ENCODE peak calls at places on chromosomes 5 and 9, in five cellular contexts. F is left ventricle myocardium inferior, R is fibroblast of lung, H is lung, X is GM23248. U is an unnamed sample. For H3K4me1, the result is how much of the 10 kb centered on the place peaks cover.

GRCh38 chr9:121821326-121821725 is 169.9 kb downstream of the DAB2IP start:
- DNase-seq in F (no peak), X (no peak), R (no peak), H (no peak), U (no peak)

GRCh38 chr5:152288499-152288898 is 116.6 kb downstream of the NMUR2 start:
- DNase-seq in R (no peak), X (no peak), F (peak), H (no peak), U (no peak)

GRCh38 chr5:132019337-132019736 is 7.9 kb upstream of the ACSL6 start:
- DNase-seq in F (no peak), X (no peak), R (no peak), H (no peak), U (no peak)

GRCh38 chr5:150323092-150323491 is 20.4 kb upstream of the ARSI start:
- DNase-seq in F (no peak), R (peak), X (no peak), H (no peak), U (no peak)

GRCh38 chr5:136115183-136115865 is 17.3 kb upstream of the SMAD5 start:
- DNase-seq in X (no peak), H (no peak), R (no peak), F (no peak), U (no peak)

GRCh38 chr5:133818031-133818431 is 150.4 kb downstream of the C5orf15 start:
- DNase-seq in H (no peak), X (peak), R (no peak), F (peak), U (peak)

GRCh38 chr9:26722755-26723154 is 169.8 kb downstream of the CAAP1 start:
- DNase-seq in H (no peak), R (no peak), X (no peak), F (no peak), U (no peak)

GRCh38 chr5:76542887-76543690 is 80.1 kb downstream of the F2RL2 start:
- DNase-seq in R (peak), X (no peak), H (no peak), F (no peak), U (no peak)

GRCh38 chr5:138942861-138943260 is 67.7 kb upstream of the LRRTM2 start:
- DNase-seq in F (no peak), X (no peak), R (no peak), H (no peak), U (no peak)

GRCh38 chr5:2105141-2105540 is 222.4 kb upstream of the IRX4 start:
- DNase-seq in R (no peak), H (no peak), X (no peak), F (no peak), U (no peak)

GRCh38 chr5:112070022-112070421 is 313.0 kb upstream of the NREP start:
- DNase-seq in H (no peak), X (no peak), R (no peak), F (no peak), U (no peak)

GRCh38 chr9:31542384-31543055 is 841.9 kb upstream of the ACO1 start:
- DNase-seq in F (no peak), H (no peak), X (peak), R (peak), U (no peak)

GRCh38 chr5:114883675-114884074 is 286.0 kb downstream of the TRIM36 start:
- DNase-seq in H (no peak), X (no peak), F (no peak), R (no peak), U (no peak)

GRCh38 chr5:39584921-39585320 is 160.1 kb upstream of the DAB2 start:
- DNase-seq in F (no peak), X (peak), R (no peak), H (no peak), U (no peak)

GRCh38 chr5:78927657-78928282 is 57.3 kb downstream of the ARSB start:
- DNase-seq in X (peak), R (no peak), F (no peak), H (no peak), U (peak)

GRCh38 chr5:95134326-95134725 is 150.6 kb downstream of the MCTP1 start:
- DNase-seq in R (no peak), X (no peak), F (no peak), H (no peak), U (no peak)

GRCh38 chr5:81922790-81923398 is 48.9 kb upstream of the ATG10 start:
- DNase-seq in F (no peak), H (no peak), R (no peak), X (no peak), U (no peak)

GRCh38 chr9:126474786-126475485 is 138.8 kb upstream of the LMX1B start:
- DNase-seq in R (peak), H (no peak), X (peak), F (no peak), U (no peak)

GRCh38 chr5:1510151-1510561 is 13.6 kb downstream of the LPCAT1 start:
- DNase-seq in R (no peak), F (peak), H (peak), X (no peak), U (no peak)

GRCh38 chr5:41112486-41113455 is 41.6 kb upstream of the MROH2B start:
- DNase-seq in X (peak), R (peak), F (no peak), H (no peak), U (no peak)

GRCh38 chr5:55672477-55672911 is 39.6 kb downstream of the SLC38A9 start:
- DNase-seq in H (no peak), X (peak), F (no peak), R (no peak), U (no peak)

GRCh38 chr9:111975709-111976108 is 79.1 kb downstream of the UGCG start:
- DNase-seq in H (peak), R (no peak), X (no peak), F (peak), U (peak)

GRCh38 chr5:42767491-42768105 is 11.0 kb downstream of the CCDC152 start:
- DNase-seq in R (peak), X (peak), H (no peak), F (no peak), U (peak)

GRCh38 chr9:121778252-121779225 is 127.1 kb downstream of the DAB2IP start:
- DNase-seq in F (no peak), X (no peak), R (no peak), H (no peak), U (no peak)

GRCh38 chr5:100840364-100840763 is 62.7 kb downstream of the ST8SIA4 start:
- DNase-seq in F (no peak), R (peak), H (no peak), X (peak), U (peak)

GRCh38 chr5:41503321-41503720 is 7.1 kb downstream of the PLCXD3 start:
- DNase-seq in X (no peak), R (no peak), H (no peak), F (no peak), U (peak)

GRCh38 chr5:76331139-76331538 is 71.9 kb upstream of the IQGAP2 start:
- DNase-seq in X (no peak), F (no peak), H (no peak), R (no peak), U (no peak)

GRCh38 chr5:121366515-121366914 is 485.2 kb upstream of the FTMT start:
- DNase-seq in H (no peak), X (peak), R (peak), F (no peak), U (peak)

GRCh38 chr5:42483472-42484154 is 60.4 kb downstream of the GHR start:
- DNase-seq in R (peak), X (no peak), F (no peak), H (no peak), U (no peak)

GRCh38 chr9:93267681-93268505 is 84.0 kb downstream of the WNK2 start:
- DNase-seq in H (no peak), R (no peak), F (no peak), X (no peak), U (no peak)
- H3K4me1 ChIP-seq in H (under half), R (under half), F (under half), X (under half), U (under half)

DNA sequence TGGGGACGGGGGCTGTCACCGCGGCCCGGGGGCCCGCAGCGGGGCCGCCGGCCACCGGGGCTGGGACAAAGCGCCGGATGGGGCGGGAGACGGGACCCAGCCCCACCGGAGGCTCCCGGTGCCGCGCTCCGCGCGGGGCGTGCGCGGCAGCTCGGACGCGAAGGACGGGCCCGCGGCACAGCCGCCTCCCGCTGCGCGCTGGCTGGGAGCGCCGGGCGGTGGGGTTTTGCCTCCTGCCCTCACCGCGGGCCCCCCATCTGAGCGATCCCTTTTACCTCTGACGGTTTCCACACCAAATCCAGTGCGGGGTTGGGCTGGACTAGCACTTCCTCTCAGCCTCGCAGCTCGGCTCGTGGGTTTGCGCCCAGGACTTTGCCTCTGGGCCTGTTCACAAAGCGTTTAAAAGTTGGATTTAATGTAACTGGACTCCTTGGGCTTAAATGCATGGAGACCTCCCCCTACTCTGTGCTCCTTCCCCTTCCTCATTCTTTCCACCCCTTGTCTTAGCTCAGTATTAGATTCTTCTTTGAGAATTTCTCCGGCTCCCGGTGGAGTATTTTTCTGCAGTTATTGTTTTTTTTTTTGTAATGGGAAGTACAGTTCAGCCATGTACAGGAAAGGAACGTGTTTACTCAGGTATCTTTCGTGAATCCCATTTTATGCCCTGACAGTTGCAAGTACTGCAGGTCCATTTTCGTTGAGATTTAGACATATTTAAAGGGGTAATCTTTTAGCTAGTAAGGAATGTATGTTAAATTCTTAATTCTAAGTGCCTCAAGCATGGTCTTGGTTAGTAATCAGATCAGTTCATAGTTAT is 691 bp downstream of the FCHO2 start:
- DNase-seq in H (peak), X (peak), R (peak), F (peak), U (peak)
- H3K4me1 ChIP-seq in H (under half), X (under half), R (under half), F (half or more), U (under half)

GRCh38 chr9:136059321-136059791 is 35.7 kb downstream of the NACC2 start:
- DNase-seq in F (no peak), X (no peak), R (no peak), H (no peak), U (no peak)
- H3K4me1 ChIP-seq in F (half or more), X (under half), R (under half), H (under half), U (under half)

GRCh38 chr5:157389103-157389502 is 70.9 kb upstream of the NIPAL4 start:
- DNase-seq in X (no peak), F (no peak), H (no peak), R (no peak), U (no peak)

GRCh38 chr5:157388148-157388547 is 71.9 kb upstream of the NIPAL4 start:
- DNase-seq in R (peak), X (peak), F (no peak), H (no peak), U (peak)

GRCh38 chr5:157390924-157391297 is 69.1 kb upstream of the NIPAL4 start:
- DNase-seq in R (no peak), F (no peak), H (no peak), X (no peak), U (no peak)

GRCh38 chr5:157387683-157388093 is 72.3 kb upstream of the NIPAL4 start:
- DNase-seq in F (no peak), H (no peak), X (peak), R (peak), U (peak)

GRCh38 chr5:157390179-157390923 is 69.7 kb upstream of the NIPAL4 start:
- DNase-seq in X (peak), H (peak), R (peak), F (no peak), U (peak)
- H3K4me1 ChIP-seq in X (under half), H (under half), R (under half), F (under half), U (half or more)

GRCh38 chr9:131739192-131739961 is 499 bp downstream of the RAPGEF1 start:
- DNase-seq in H (no peak), X (peak), F (peak), R (no peak), U (peak)

GRCh38 chr9:131740898-131741297 is 1.0 kb upstream of the RAPGEF1 start:
- DNase-seq in R (no peak), F (peak), X (no peak), H (no peak), U (no peak)

GRCh38 chr9:131738838-131739191 is 1.1 kb downstream of the RAPGEF1 start:
- DNase-seq in X (peak), R (no peak), H (no peak), F (no peak), U (peak)

GRCh38 chr9:131738293-131738692 is 1.6 kb downstream of the RAPGEF1 start:
- DNase-seq in R (no peak), F (no peak), X (no peak), H (no peak), U (no peak)

DNA sequence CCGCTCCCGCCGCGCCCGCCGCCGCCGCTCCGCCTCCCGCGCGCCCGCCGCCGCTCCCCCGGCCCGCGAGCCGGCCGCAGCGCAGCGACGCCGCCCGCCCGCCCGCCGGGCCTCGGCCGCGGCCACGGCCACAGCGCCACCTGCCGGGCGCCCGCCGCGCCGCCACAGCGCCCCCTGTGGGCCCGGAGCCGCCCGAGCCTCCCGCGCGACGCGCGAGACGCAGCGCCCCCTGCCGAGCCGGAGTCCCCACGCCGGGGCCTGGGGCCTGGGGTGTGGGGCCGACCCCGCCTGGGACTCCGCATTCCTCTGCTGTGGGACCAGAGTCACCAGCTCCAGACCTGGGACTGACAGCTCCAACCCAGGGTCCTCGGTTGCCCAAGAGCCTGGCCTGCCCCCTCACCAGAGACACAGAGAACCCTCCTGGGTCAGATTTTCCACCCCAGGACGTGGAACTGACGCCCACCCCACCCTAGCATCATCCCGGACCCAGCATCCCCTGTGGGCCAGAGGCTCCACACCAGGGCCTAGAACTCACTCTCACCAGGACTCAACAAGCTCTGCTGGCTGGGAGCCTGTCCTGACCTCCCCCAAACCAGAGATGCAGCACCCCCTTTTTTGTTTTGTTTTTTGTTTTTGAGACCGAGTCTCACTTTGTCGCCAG is at the start of gene RAPGEF1:
- DNase-seq in X (peak), F (peak), R (peak), H (peak), U (peak)
- H3K4me1 ChIP-seq in X (under half), F (half or more), R (under half), H (under half), U (under half)

GRCh38 chr9:4936277-4936676 is 48.8 kb upstream of the JAK2 start:
- DNase-seq in F (no peak), X (no peak), R (no peak), H (no peak), U (no peak)

GRCh38 chr9:4936823-4937222 is 48.2 kb upstream of the JAK2 start:
- DNase-seq in R (no peak), X (no peak), H (no peak), F (no peak), U (no peak)

GRCh38 chr9:4934976-4935672 is 49.9 kb upstream of the JAK2 start:
- DNase-seq in X (peak), H (no peak), R (no peak), F (no peak), U (no peak)

GRCh38 chr9:4937436-4937835 is 47.6 kb upstream of the JAK2 start:
- DNase-seq in R (no peak), H (no peak), F (no peak), X (no peak), U (no peak)

DNA sequence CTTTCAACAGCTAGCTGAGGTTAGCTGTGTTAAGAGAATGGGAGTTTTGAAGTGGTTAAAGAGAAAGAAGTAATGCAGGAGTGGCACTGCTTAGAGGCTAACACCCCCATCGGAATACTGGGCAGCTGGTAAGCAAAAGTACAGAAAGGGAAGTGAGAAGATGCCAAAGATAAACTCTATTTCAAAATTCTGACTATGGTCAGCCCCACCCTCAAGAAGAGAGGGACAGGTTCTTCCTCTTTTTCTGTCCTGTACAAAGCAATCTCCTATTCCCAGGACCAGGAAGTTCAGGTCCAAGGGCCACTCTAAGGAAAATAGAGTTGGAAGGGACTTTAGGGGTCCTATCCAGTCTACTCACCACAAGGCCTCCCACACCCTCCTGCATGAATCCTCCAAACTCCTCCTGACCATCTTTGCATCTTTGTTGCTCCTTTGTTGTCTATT is 45.9 kb upstream of the JAK2 start:
- DNase-seq in F (no peak), X (no peak), R (no peak), H (no peak), U (no peak)
- H3K4me1 ChIP-seq in F (half or more), X (under half), R (under half), H (under half), U (under half)

DNA sequence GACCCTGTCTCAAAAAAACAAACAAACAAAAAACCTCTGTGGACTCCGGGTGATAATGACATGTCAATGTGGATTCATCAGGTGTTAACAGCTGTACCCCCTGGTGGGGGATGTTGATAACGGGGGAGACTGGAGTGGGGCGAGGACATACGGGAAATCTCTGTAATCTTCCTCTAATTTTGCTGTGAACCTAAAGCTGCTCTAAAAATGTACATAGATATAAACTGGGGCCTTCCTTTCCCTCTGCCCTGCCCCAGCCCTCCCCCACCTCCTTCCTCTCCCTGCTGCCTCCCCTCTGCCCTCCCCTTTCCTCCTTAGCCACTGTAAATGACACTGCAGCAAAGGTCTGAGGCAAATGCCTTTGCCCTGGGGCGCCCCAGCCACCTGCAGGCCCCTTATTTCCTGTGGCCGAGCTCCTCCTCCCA is 1.4 kb upstream of the CEL start:
- DNase-seq in H (no peak), X (no peak), F (no peak), R (no peak), U (no peak)
- H3K4me1 ChIP-seq in H (under half), X (under half), F (half or more), R (under half), U (under half)

DNA sequence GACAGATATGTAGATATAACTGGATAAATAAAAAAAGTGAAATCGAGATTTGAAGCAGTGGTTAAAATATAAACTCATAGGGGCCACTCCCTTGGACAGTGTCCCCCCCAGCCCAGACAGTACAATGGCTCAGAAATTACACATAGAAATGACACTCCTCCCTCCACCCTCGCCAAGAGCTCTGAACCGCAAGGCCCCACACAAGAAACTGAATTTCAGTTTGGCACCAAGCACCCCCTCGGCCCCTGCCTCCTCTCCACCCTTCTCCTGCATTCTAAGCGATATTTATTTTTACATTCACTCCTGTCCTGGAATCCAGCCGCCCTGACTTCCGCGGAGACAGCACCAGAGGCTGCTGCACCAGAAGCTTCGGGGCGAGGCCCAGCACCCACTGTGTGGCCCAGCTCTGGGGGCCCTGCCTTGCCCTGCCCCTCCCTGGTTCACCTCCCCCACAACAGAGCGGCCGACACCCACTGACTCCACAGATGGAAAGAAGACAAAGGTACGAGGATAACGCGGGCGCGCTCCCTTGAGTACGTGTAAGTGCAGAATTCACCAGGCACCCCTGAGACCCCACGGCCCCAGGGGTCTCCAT is 11.0 kb downstream of the STC2 start:
- DNase-seq in F (no peak), X (no peak), R (no peak), H (no peak), U (no peak)
- H3K4me1 ChIP-seq in F (half or more), X (under half), R (under half), H (under half), U (under half)

U was measured in PC-3.